ENCODE peak calls at places on chromosomes 13 and 19, in ten cellular contexts. M is MM.1S, L is cardiac muscle cell, Z is mucosa of descending colon, P is AG09309, C is BJ, V is astrocyte of the spinal cord, G is GM23338, F is IMR-90, I is neuronal stem cell. W is an unnamed sample.

GRCh38 chr19:5718032-5718578 is 1.8 kb downstream of the LONP1 start:
- DNase-seq in M (no peak), L (no peak), Z (no peak), P (no peak), C (no peak), V (peak), G (no peak), F (peak), I (no peak), W (peak)

GRCh38 chr19:40284501-40285352 is at the start of gene AKT2:
- DNase-seq in M (peak), L (peak), Z (no peak), P (no peak), C (no peak), V (peak), G (peak), F (peak), I (peak), W (peak)

GRCh38 chr19:4409123-4409933 is 6.9 kb downstream of the CHAF1A start:
- DNase-seq in M (no peak), L (no peak), Z (no peak), P (no peak), C (no peak), V (no peak), G (peak), F (no peak), I (no peak), W (no peak)

GRCh38 chr19:49738242-49738641 is 24.9 kb downstream of the TSKS start:
- DNase-seq in M (no peak), L (no peak), Z (no peak), P (no peak), C (no peak), V (no peak), G (no peak), F (no peak), I (no peak), W (no peak)

GRCh38 chr13:19795956-19796355 is 13.2 kb upstream of the PSPC1 start:
- DNase-seq in M (no peak), L (no peak), Z (no peak), P (no peak), C (no peak), V (no peak), G (no peak), F (no peak), I (no peak), W (no peak)

GRCh38 chr13:114142137-114142550 is 9.7 kb upstream of the RASA3 start:
- DNase-seq in M (no peak), L (no peak), Z (no peak), P (no peak), C (no peak), V (no peak), G (no peak), F (no peak), I (no peak), W (no peak)

GRCh38 chr19:1624458-1624857 is 19.2 kb upstream of the UQCR11 start:
- DNase-seq in M (peak), L (peak), Z (peak), P (no peak), C (no peak), V (peak), G (peak), F (peak), I (peak), W (peak)

GRCh38 chr19:39277598-39277997 is 9.4 kb downstream of the IFNL2 start:
- DNase-seq in M (no peak), L (no peak), Z (no peak), P (no peak), C (no peak), V (no peak), G (no peak), F (no peak), I (no peak), W (peak)

GRCh38 chr19:38642176-38642575 is 5.3 kb upstream of the ACTN4 start:
- DNase-seq in M (no peak), L (no peak), Z (peak), P (no peak), C (no peak), V (no peak), G (no peak), F (no peak), I (no peak), W (no peak)

GRCh38 chr13:43537124-43537523 is 249.6 kb downstream of the ENOX1 start:
- DNase-seq in M (no peak), L (peak), Z (no peak), P (no peak), C (no peak), V (no peak), G (no peak), F (peak), I (no peak), W (no peak)

GRCh38 chr13:37919329-37919880 is 49.8 kb upstream of the TRPC4 start:
- DNase-seq in M (no peak), L (no peak), Z (no peak), P (no peak), C (no peak), V (no peak), G (no peak), F (no peak), I (no peak), W (no peak)

GRCh38 chr13:100098445-100099116 is 9.7 kb downstream of the PCCA start:
- DNase-seq in M (no peak), L (no peak), Z (no peak), P (no peak), C (no peak), V (no peak), G (no peak), F (no peak), I (no peak), W (no peak)

GRCh38 chr19:17572640-17573039 is 17.2 kb downstream of the COLGALT1 start:
- DNase-seq in M (no peak), L (no peak), Z (no peak), P (no peak), C (no peak), V (no peak), G (no peak), F (no peak), I (no peak), W (no peak)

GRCh38 chr13:112888238-112889111 is 80.5 kb upstream of the MCF2L start:
- DNase-seq in M (no peak), L (no peak), Z (no peak), P (no peak), C (no peak), V (no peak), G (no peak), F (no peak), I (no peak), W (no peak)

GRCh38 chr13:109155301-109155761 is 525.9 kb downstream of the MYO16 start:
- DNase-seq in M (no peak), L (no peak), Z (no peak), P (peak), C (no peak), V (peak), G (no peak), F (peak), I (no peak), W (peak)

GRCh38 chr19:42066075-42066754 is 3.8 kb downstream of the GRIK5 start:
- DNase-seq in M (no peak), L (no peak), Z (no peak), P (no peak), C (no peak), V (no peak), G (peak), F (peak), I (no peak), W (peak)

GRCh38 chr13:50156140-50156539 is 140.9 kb downstream of the KCNRG start:
- DNase-seq in M (no peak), L (no peak), Z (no peak), P (peak), C (no peak), V (peak), G (no peak), F (peak), I (no peak), W (peak)

GRCh38 chr13:62631124-62631523 is 1215.5 kb upstream of the PCDH20 start:
- DNase-seq in M (no peak), L (no peak), Z (no peak), P (no peak), C (no peak), V (no peak), G (no peak), F (no peak), I (no peak), W (no peak)

GRCh38 chr19:40270362-40271089 is 14.6 kb downstream of the AKT2 start:
- DNase-seq in M (no peak), L (no peak), Z (no peak), P (no peak), C (no peak), V (no peak), G (peak), F (no peak), I (no peak), W (no peak)

GRCh38 chr13:37716395-37716794 is 117.8 kb upstream of the POSTN start:
- DNase-seq in M (no peak), L (no peak), Z (no peak), P (no peak), C (no peak), V (peak), G (no peak), F (peak), I (no peak), W (peak)

GRCh38 chr19:13692096-13692495 is 72.2 kb upstream of the MRI1 start:
- DNase-seq in M (no peak), L (no peak), Z (no peak), P (peak), C (no peak), V (peak), G (no peak), F (peak), I (no peak), W (no peak)

GRCh38 chr19:11881151-11881800 is 6.3 kb upstream of the ZNF69 start:
- DNase-seq in M (peak), L (peak), Z (peak), P (no peak), C (no peak), V (peak), G (peak), F (peak), I (peak), W (peak)

GRCh38 chr13:54912367-54912766 is 1883.8 kb downstream of the OLFM4 start:
- DNase-seq in M (no peak), L (no peak), Z (no peak), P (no peak), C (no peak), V (no peak), G (no peak), F (no peak), I (no peak), W (no peak)

GRCh38 chr13:48493851-48494250 is 39.0 kb downstream of the RCBTB2 start:
- DNase-seq in M (no peak), L (no peak), Z (no peak), P (peak), C (no peak), V (no peak), G (no peak), F (peak), I (no peak), W (no peak)

GRCh38 chr13:99655351-99656091 is 154.2 kb downstream of the TM9SF2 start:
- DNase-seq in M (no peak), L (no peak), Z (no peak), P (peak), C (no peak), V (peak), G (no peak), F (peak), I (no peak), W (peak)

GRCh38 chr13:21012841-21013681 is 48.3 kb downstream of the LATS2 start:
- DNase-seq in M (no peak), L (no peak), Z (no peak), P (no peak), C (no peak), V (no peak), G (no peak), F (no peak), I (no peak), W (no peak)

GRCh38 chr13:23615677-23616076 is 45.5 kb downstream of the TNFRSF19 start:
- DNase-seq in M (no peak), L (no peak), Z (no peak), P (no peak), C (no peak), V (peak), G (no peak), F (no peak), I (peak), W (no peak)

GRCh38 chr13:24493356-24493755 is 19.2 kb downstream of the PARP4 start:
- DNase-seq in M (no peak), L (no peak), Z (no peak), P (no peak), C (no peak), V (no peak), G (no peak), F (no peak), I (no peak), W (no peak)

GRCh38 chr13:98599502-98600328 is 22.8 kb upstream of the STK24 start:
- DNase-seq in M (no peak), L (peak), Z (no peak), P (no peak), C (no peak), V (no peak), G (peak), F (peak), I (peak), W (no peak)

GRCh38 chr19:1489463-1489971 is 633 bp downstream of the PCSK4 start:
- DNase-seq in M (no peak), L (no peak), Z (peak), P (no peak), C (no peak), V (no peak), G (no peak), F (no peak), I (no peak), W (no peak)

GRCh38 chr19:11814707-11815050 is 606 bp downstream of the ZNF440 start:
- DNase-seq in M (no peak), L (peak), Z (peak), P (no peak), C (no peak), V (peak), G (peak), F (peak), I (no peak), W (peak)

GRCh38 chr13:32878172-32878571 is 138.1 kb upstream of the KL start:
- DNase-seq in M (no peak), L (no peak), Z (no peak), P (no peak), C (no peak), V (peak), G (no peak), F (peak), I (no peak), W (no peak)

GRCh38 chr13:110556224-110556606 is 5.3 kb downstream of the RAB20 start:
- DNase-seq in M (no peak), L (no peak), Z (no peak), P (no peak), C (no peak), V (no peak), G (no peak), F (no peak), I (no peak), W (no peak)

GRCh38 chr13:32428581-32429072 is 697 bp upstream of the N4BP2L1 start:
- DNase-seq in M (no peak), L (no peak), Z (peak), P (no peak), C (no peak), V (no peak), G (no peak), F (no peak), I (no peak), W (no peak)

GRCh38 chr19:6720369-6721112 is at the start of gene C3:
- DNase-seq in M (no peak), L (no peak), Z (no peak), P (no peak), C (no peak), V (no peak), G (no peak), F (peak), I (no peak), W (no peak)

GRCh38 chr13:27967736-27968315 is 1.3 kb downstream of the CDX2 start:
- DNase-seq in M (no peak), L (no peak), Z (no peak), P (no peak), C (no peak), V (no peak), G (peak), F (no peak), I (no peak), W (no peak)

GRCh38 chr19:38263696-38264485 is 482 bp upstream of the SPINT2 start:
- DNase-seq in M (peak), L (no peak), Z (peak), P (no peak), C (no peak), V (peak), G (peak), F (peak), I (no peak), W (peak)

GRCh38 chr13:66860868-66861447 is 369.2 kb downstream of the PCDH9 start:
- DNase-seq in M (no peak), L (no peak), Z (no peak), P (no peak), C (no peak), V (no peak), G (no peak), F (no peak), I (no peak), W (no peak)

GRCh38 chr19:10102787-10103236 is 334 bp upstream of the ANGPTL6 start:
- DNase-seq in M (no peak), L (no peak), Z (no peak), P (no peak), C (no peak), V (no peak), G (no peak), F (no peak), I (no peak), W (no peak)
- H3K4me3 ChIP-seq in M (no peak), L (no peak), Z (no peak), P (no peak), C (no peak), V (no peak), G (no peak), F (no peak), I (no peak), W (no peak)

GRCh38 chr19:55299991-55300390 is 16.2 kb downstream of the BRSK1 start:
- DNase-seq in M (no peak), L (no peak), Z (no peak), P (no peak), C (no peak), V (no peak), G (no peak), F (no peak), I (no peak), W (no peak)

GRCh38 chr19:55300821-55301458 is 17.1 kb downstream of the BRSK1 start:
- DNase-seq in M (no peak), L (no peak), Z (no peak), P (no peak), C (no peak), V (no peak), G (no peak), F (no peak), I (peak), W (no peak)

GRCh38 chr19:55303477-55303876 is 19.7 kb downstream of the BRSK1 start:
- DNase-seq in M (no peak), L (no peak), Z (no peak), P (no peak), C (no peak), V (no peak), G (no peak), F (no peak), I (no peak), W (no peak)

GRCh38 chr19:55304279-55304978 is 20.6 kb downstream of the BRSK1 start:
- DNase-seq in M (no peak), L (peak), Z (peak), P (no peak), C (no peak), V (peak), G (peak), F (no peak), I (no peak), W (no peak)

DNA sequence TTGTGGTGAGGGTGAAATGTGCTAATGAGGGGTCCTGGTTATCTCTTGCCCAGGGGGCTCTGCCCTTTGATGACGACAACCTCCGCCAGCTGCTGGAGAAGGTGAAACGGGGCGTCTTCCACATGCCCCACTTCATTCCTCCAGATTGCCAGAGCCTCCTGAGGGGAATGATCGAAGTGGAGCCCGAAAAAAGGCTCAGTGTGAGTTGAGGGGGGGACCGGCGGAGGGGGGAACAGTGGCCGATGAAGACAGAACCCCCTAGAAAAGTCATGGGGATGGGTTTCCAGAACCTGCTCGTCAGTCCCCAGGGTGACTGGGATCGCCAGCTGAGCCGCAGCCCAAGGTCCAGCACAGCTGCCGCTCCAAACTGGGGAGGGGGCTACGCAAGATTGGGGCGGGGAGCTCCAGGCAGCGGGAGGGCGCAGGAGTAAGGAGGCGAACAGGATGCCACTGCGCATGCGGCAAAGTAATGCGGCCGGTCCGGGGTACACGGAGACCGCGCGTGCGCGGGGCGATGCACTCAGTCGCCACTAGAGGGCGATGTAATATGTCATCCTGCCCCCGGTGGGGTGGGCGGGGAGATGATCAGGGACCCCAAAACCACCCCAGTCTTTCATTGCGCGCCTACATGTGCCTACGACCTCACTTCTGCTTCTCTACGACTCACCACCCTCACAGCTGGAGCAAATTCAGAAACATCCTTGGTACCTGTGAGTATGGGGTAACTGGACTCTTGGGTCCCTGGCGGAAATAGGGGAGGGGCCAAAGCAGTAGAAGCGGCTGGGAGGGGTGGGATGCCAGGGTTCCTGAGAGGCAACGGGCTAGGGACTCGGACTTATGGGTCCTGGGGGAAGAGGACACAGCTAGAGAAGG is 17.9 kb downstream of the BRSK1 start:
- DNase-seq in M (peak), L (peak), Z (peak), P (no peak), C (no peak), V (peak), G (peak), F (peak), I (peak), W (peak)
- H3K4me3 ChIP-seq in M (peak), L (no peak), Z (no peak), P (peak), C (no peak), V (peak), G (peak), F (no peak), I (no peak), W (peak)

GRCh38 chr19:3357731-3358391 is 8.5 kb upstream of the NFIC start:
- DNase-seq in M (no peak), L (no peak), Z (no peak), P (no peak), C (no peak), V (no peak), G (peak), F (no peak), I (no peak), W (no peak)
- H3K4me3 ChIP-seq in M (no peak), L (peak), Z (no peak), P (no peak), C (no peak), V (no peak), G (no peak), F (no peak), I (no peak), W (peak)

GRCh38 chr19:51549533-51550324 is 18.3 kb upstream of the SIGLEC6 start:
- DNase-seq in M (no peak), L (no peak), Z (no peak), P (no peak), C (no peak), V (no peak), G (no peak), F (no peak), I (no peak), W (no peak)

GRCh38 chr19:51547397-51548212 is 16.1 kb upstream of the SIGLEC6 start:
- DNase-seq in M (no peak), L (no peak), Z (no peak), P (no peak), C (no peak), V (no peak), G (no peak), F (no peak), I (no peak), W (peak)

GRCh38 chr19:51548213-51548651 is 16.8 kb upstream of the SIGLEC6 start:
- DNase-seq in M (no peak), L (no peak), Z (no peak), P (no peak), C (no peak), V (no peak), G (no peak), F (no peak), I (no peak), W (no peak)

GRCh38 chr19:51546650-51547396 is 15.4 kb upstream of the SIGLEC6 start:
- DNase-seq in M (no peak), L (no peak), Z (no peak), P (peak), C (no peak), V (no peak), G (no peak), F (peak), I (no peak), W (peak)

GRCh38 chr19:51548891-51549305 is 17.4 kb upstream of the SIGLEC6 start:
- DNase-seq in M (no peak), L (no peak), Z (no peak), P (no peak), C (no peak), V (no peak), G (no peak), F (no peak), I (no peak), W (no peak)
- H3K4me3 ChIP-seq in M (no peak), L (no peak), Z (no peak), P (no peak), C (no peak), V (no peak), G (no peak), F (no peak), I (no peak), W (no peak)

GRCh38 chr19:53553159-53553558 is 15.2 kb downstream of the ZNF331 start:
- DNase-seq in M (no peak), L (no peak), Z (no peak), P (no peak), C (no peak), V (no peak), G (no peak), F (peak), I (no peak), W (no peak)
- H3K4me3 ChIP-seq in M (no peak), L (no peak), Z (no peak), P (no peak), C (no peak), V (no peak), G (peak), F (no peak), I (no peak), W (no peak)

W was measured in brain microvascular endothelial cell.